ENCODE peak calls at places on chromosomes 13 and 19, in nine cellular contexts. One of them, this sample, is unnamed.

GRCh38 chr13:66099825-66100224 is 1130.3 kb downstream of the PCDH9 start:
- DNase-seq in body of pancreas: no peak
- DNase-seq in astrocyte: no peak
- DNase-seq in HCT116: no peak
- DNase-seq in ovary: no peak
- DNase-seq in upper lobe of left lung: no peak
- DNase-seq in IMR-90: no peak
- DNase-seq in neural progenitor cell: no peak
- DNase-seq in HepG2: no peak
- DNase-seq in this sample: no peak

GRCh38 chr13:80082396-80083096 is 258.4 kb downstream of the SPRY2 start:
- DNase-seq in body of pancreas: no peak
- DNase-seq in astrocyte: peak
- DNase-seq in HCT116: no peak
- DNase-seq in ovary: no peak
- DNase-seq in upper lobe of left lung: no peak
- DNase-seq in IMR-90: peak
- DNase-seq in neural progenitor cell: no peak
- DNase-seq in HepG2: no peak
- DNase-seq in this sample: no peak

GRCh38 chr19:29483944-29484581 is 41.7 kb upstream of the VSTM2B start:
- DNase-seq in body of pancreas: no peak
- DNase-seq in astrocyte: no peak
- DNase-seq in HCT116: no peak
- DNase-seq in ovary: no peak
- DNase-seq in upper lobe of left lung: no peak
- DNase-seq in IMR-90: no peak
- DNase-seq in neural progenitor cell: no peak
- DNase-seq in HepG2: no peak
- DNase-seq in this sample: no peak

GRCh38 chr13:113486698-113487097 is 3.8 kb downstream of the DCUN1D2 start:
- DNase-seq in body of pancreas: no peak
- DNase-seq in astrocyte: no peak
- DNase-seq in HCT116: no peak
- DNase-seq in ovary: no peak
- DNase-seq in upper lobe of left lung: no peak
- DNase-seq in IMR-90: no peak
- DNase-seq in neural progenitor cell: no peak
- DNase-seq in HepG2: no peak
- DNase-seq in this sample: no peak

GRCh38 chr19:48608798-48609263 is 2.3 kb downstream of the SPACA4 start:
- DNase-seq in body of pancreas: no peak
- DNase-seq in astrocyte: no peak
- DNase-seq in HCT116: peak
- DNase-seq in ovary: no peak
- DNase-seq in upper lobe of left lung: no peak
- DNase-seq in IMR-90: no peak
- DNase-seq in neural progenitor cell: peak
- DNase-seq in HepG2: peak
- DNase-seq in this sample: peak

GRCh38 chr19:45306522-45307027 is 16.1 kb downstream of the CKM start:
- DNase-seq in body of pancreas: no peak
- DNase-seq in astrocyte: no peak
- DNase-seq in HCT116: no peak
- DNase-seq in ovary: no peak
- DNase-seq in upper lobe of left lung: no peak
- DNase-seq in IMR-90: no peak
- DNase-seq in neural progenitor cell: no peak
- DNase-seq in HepG2: no peak
- DNase-seq in this sample: no peak

GRCh38 chr19:47111682-47112165 is 1.9 kb downstream of the ZC3H4 start:
- DNase-seq in body of pancreas: no peak
- DNase-seq in astrocyte: no peak
- DNase-seq in HCT116: no peak
- DNase-seq in ovary: no peak
- DNase-seq in upper lobe of left lung: no peak
- DNase-seq in IMR-90: no peak
- DNase-seq in neural progenitor cell: no peak
- DNase-seq in HepG2: no peak
- DNase-seq in this sample: no peak

GRCh38 chr19:37698216-37698615 is 21.3 kb downstream of the ZNF607 start:
- DNase-seq in body of pancreas: no peak
- DNase-seq in astrocyte: peak
- DNase-seq in HCT116: no peak
- DNase-seq in ovary: no peak
- DNase-seq in upper lobe of left lung: no peak
- DNase-seq in IMR-90: no peak
- DNase-seq in neural progenitor cell: no peak
- DNase-seq in HepG2: no peak
- DNase-seq in this sample: no peak

GRCh38 chr13:96988441-96988840 is 5.8 kb downstream of the OXGR1 start:
- DNase-seq in body of pancreas: no peak
- DNase-seq in astrocyte: no peak
- DNase-seq in HCT116: no peak
- DNase-seq in ovary: no peak
- DNase-seq in upper lobe of left lung: no peak
- DNase-seq in IMR-90: no peak
- DNase-seq in neural progenitor cell: no peak
- DNase-seq in HepG2: no peak
- DNase-seq in this sample: no peak

GRCh38 chr13:53782400-53783030 is 753.9 kb downstream of the OLFM4 start:
- DNase-seq in body of pancreas: peak
- DNase-seq in astrocyte: peak
- DNase-seq in HCT116: no peak
- DNase-seq in ovary: no peak
- DNase-seq in upper lobe of left lung: no peak
- DNase-seq in IMR-90: peak
- DNase-seq in neural progenitor cell: peak
- DNase-seq in HepG2: peak
- DNase-seq in this sample: peak

GRCh38 chr19:53466726-53467125 is 807 bp upstream of the ZNF813 start:
- DNase-seq in body of pancreas: no peak
- DNase-seq in astrocyte: no peak
- DNase-seq in HCT116: no peak
- DNase-seq in ovary: no peak
- DNase-seq in upper lobe of left lung: no peak
- DNase-seq in IMR-90: no peak
- DNase-seq in neural progenitor cell: peak
- DNase-seq in HepG2: no peak
- DNase-seq in this sample: no peak

GRCh38 chr13:47990920-47991466 is 10.1 kb downstream of the SUCLA2 start:
- DNase-seq in body of pancreas: no peak
- DNase-seq in astrocyte: no peak
- DNase-seq in HCT116: no peak
- DNase-seq in ovary: no peak
- DNase-seq in upper lobe of left lung: no peak
- DNase-seq in IMR-90: no peak
- DNase-seq in neural progenitor cell: no peak
- DNase-seq in HepG2: no peak
- DNase-seq in this sample: no peak

GRCh38 chr13:98598043-98598442 is 21.1 kb upstream of the STK24 start:
- DNase-seq in body of pancreas: no peak
- DNase-seq in astrocyte: no peak
- DNase-seq in HCT116: no peak
- DNase-seq in ovary: no peak
- DNase-seq in upper lobe of left lung: no peak
- DNase-seq in IMR-90: no peak
- DNase-seq in neural progenitor cell: peak
- DNase-seq in HepG2: peak
- DNase-seq in this sample: no peak

GRCh38 chr13:44218501-44219240 is 155.0 kb upstream of the SERP2 start:
- DNase-seq in body of pancreas: peak
- DNase-seq in astrocyte: no peak
- DNase-seq in HCT116: no peak
- DNase-seq in ovary: no peak
- DNase-seq in upper lobe of left lung: peak
- DNase-seq in IMR-90: no peak
- DNase-seq in neural progenitor cell: no peak
- DNase-seq in HepG2: no peak
- DNase-seq in this sample: no peak

DNA sequence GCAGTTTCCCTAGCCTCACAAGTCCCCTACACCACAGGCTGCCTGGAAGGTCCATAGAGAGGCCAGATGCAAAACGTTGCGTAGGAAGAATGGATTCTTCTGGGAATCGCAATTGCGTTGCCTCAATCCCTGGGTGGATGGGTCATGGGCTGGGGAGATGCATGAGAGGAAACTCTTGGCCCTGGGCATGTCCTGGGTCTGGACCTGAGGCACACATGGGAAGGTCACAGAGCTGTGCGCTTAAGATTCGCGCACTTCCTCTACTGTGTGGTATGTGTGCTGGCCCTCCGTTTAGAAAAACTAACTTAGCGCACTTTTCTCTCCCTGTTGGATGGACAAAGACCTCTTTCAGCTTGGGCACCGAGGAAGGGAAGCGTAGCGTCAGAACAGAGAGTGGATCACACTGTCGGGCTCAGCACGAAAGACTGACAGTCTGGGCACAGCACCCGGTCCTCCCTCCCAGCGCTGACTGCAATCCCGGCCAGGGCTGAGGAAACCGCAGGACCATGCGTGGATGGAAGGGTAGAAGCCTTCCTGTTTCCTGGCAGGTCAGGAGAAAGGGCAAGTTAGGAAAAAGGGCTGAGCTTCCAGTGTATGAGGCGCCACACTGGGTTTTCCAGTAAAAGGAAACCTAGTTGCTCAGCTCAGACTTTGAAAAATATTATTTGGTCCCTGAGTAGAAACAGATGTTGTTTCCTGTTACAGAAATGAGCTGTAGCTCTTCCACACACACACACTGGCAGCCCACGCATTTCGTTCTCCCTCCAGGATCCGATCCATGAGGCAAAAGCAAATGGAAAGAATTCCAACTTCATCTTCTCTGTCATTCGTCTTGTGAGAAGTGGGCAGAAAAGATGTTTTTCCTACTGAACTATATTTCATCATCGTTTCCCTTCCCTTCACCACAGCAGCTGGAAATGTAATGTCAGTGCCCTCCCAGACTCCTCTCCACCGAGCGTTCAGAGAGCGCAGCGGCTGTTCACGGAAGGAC is 86.0 kb downstream of the ING1 start:
- DNase-seq in body of pancreas: peak
- DNase-seq in astrocyte: peak
- DNase-seq in HCT116: no peak
- DNase-seq in ovary: peak
- DNase-seq in upper lobe of left lung: no peak
- DNase-seq in IMR-90: peak
- DNase-seq in neural progenitor cell: no peak
- DNase-seq in HepG2: no peak
- DNase-seq in this sample: no peak
- H3K27ac ChIP-seq in body of pancreas: no peak
- H3K27ac ChIP-seq in astrocyte: peak
- H3K27ac ChIP-seq in HCT116: no peak
- H3K27ac ChIP-seq in ovary: peak
- H3K27ac ChIP-seq in upper lobe of left lung: peak
- H3K27ac ChIP-seq in IMR-90: peak
- H3K27ac ChIP-seq in neural progenitor cell: no peak
- H3K27ac ChIP-seq in HepG2: no peak
- H3K27ac ChIP-seq in this sample: no peak

DNA sequence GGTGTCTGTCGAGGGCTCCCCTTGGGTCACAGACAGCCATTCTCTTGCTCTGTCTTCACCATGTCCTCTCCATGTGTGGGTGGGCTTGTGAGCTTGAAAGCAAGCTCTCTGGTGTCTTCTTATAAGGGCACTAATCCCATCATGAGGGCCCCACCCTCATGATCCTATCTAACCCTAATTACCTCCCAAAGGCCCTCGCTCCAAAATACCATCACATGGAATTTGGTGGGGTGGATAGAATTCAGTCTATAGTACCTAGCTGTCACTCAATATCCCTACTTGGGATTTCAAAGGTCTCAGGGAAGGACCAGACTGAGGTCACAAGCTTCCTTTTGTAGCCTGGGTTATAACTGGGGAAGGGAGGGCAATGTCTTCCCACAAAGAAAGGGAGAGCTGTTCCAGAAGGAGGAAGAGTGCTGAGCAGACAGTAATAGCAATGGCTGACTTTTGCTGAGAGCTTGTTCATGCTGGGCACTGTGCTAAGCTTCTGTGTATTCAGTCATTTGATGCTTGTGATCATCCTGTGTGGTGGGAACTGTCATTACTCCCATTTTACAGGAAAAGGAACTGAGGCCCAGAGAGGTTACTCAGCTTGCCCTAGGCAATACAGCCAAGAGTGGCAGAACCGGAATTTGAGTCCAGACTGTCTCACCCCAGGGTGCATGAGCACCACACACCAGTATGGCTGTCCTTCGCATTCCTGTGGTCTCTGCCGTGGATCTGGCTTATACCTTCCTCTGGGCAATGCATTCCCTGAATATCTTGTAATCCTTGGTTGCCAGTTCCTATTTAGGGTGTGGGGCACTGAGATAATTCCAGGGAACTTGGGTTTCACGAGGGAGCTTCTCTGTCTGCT is 8.2 kb downstream of the FXYD5 start:
- DNase-seq in body of pancreas: no peak
- DNase-seq in astrocyte: peak
- DNase-seq in HCT116: peak
- DNase-seq in ovary: no peak
- DNase-seq in upper lobe of left lung: no peak
- DNase-seq in IMR-90: no peak
- DNase-seq in neural progenitor cell: no peak
- DNase-seq in HepG2: no peak
- DNase-seq in this sample: no peak
- H3K27ac ChIP-seq in body of pancreas: no peak
- H3K27ac ChIP-seq in astrocyte: no peak
- H3K27ac ChIP-seq in HCT116: peak
- H3K27ac ChIP-seq in ovary: no peak
- H3K27ac ChIP-seq in upper lobe of left lung: no peak
- H3K27ac ChIP-seq in IMR-90: no peak
- H3K27ac ChIP-seq in neural progenitor cell: no peak
- H3K27ac ChIP-seq in HepG2: no peak
- H3K27ac ChIP-seq in this sample: no peak

DNA sequence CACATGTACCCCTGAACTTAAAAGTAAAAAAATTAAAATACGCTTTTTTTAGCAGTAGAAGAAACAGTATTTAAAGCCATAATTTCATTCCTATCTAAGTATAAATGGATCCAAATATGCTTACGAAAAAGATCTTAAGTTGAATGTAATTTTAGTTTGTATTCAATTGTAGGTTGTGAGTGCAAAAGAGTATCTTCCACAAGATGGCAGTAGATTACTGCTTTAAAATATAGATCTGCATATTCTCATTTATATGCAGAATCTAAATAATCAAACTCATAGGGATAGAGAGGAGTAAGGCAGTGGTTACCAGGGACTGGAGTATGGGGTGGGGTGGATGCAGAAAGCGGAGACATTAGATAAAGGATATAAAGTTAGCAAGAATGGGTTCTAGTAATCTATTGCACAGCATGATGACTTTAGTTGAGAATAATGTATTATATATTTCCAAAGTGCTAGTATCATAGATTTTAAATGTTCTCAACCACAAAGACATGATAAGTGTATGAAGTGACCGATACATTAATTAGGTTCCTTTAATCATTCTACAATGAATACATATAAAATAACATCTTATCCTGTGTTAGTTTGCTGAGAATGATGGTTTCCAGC is 14.2 kb downstream of the OR7A17 start:
- DNase-seq in body of pancreas: no peak
- DNase-seq in astrocyte: no peak
- DNase-seq in HCT116: peak
- DNase-seq in ovary: no peak
- DNase-seq in upper lobe of left lung: no peak
- DNase-seq in IMR-90: peak
- DNase-seq in neural progenitor cell: no peak
- DNase-seq in HepG2: no peak
- DNase-seq in this sample: peak
- H3K27ac ChIP-seq in body of pancreas: no peak
- H3K27ac ChIP-seq in astrocyte: no peak
- H3K27ac ChIP-seq in HCT116: no peak
- H3K27ac ChIP-seq in ovary: no peak
- H3K27ac ChIP-seq in upper lobe of left lung: no peak
- H3K27ac ChIP-seq in IMR-90: no peak
- H3K27ac ChIP-seq in neural progenitor cell: no peak
- H3K27ac ChIP-seq in HepG2: no peak
- H3K27ac ChIP-seq in this sample: no peak

GRCh38 chr19:17244618-17245534 is 843 bp downstream of the NR2F6 start:
- DNase-seq in body of pancreas: peak
- DNase-seq in astrocyte: no peak
- DNase-seq in HCT116: no peak
- DNase-seq in ovary: peak
- DNase-seq in upper lobe of left lung: no peak
- DNase-seq in IMR-90: no peak
- DNase-seq in neural progenitor cell: peak
- DNase-seq in HepG2: no peak
- DNase-seq in this sample: peak
- H3K27ac ChIP-seq in body of pancreas: peak
- H3K27ac ChIP-seq in astrocyte: no peak
- H3K27ac ChIP-seq in HCT116: peak
- H3K27ac ChIP-seq in ovary: peak
- H3K27ac ChIP-seq in upper lobe of left lung: peak
- H3K27ac ChIP-seq in IMR-90: peak
- H3K27ac ChIP-seq in neural progenitor cell: no peak
- H3K27ac ChIP-seq in HepG2: peak
- H3K27ac ChIP-seq in this sample: no peak